ENCODE peak calls at places on chromosome 15, in seven cellular contexts. Y, L, W, R, H, E and P are unnamed samples.

GRCh38 chr15:60643490-60644040 is 164.6 kb upstream of the ICE2 start:
- DNase-seq in Y (no peak), L (no peak), W (no peak), R (no peak), H (no peak), E (no peak), P (no peak)

GRCh38 chr15:69390575-69390974 is 23.6 kb upstream of the KIF23 start:
- DNase-seq in Y (no peak), L (peak; percentile 28), W (peak; percentile 93), R (no peak), H (no peak), E (no peak), P (no peak)

GRCh38 chr15:55819397-55820034 is 76.6 kb upstream of the PRTG start:
- DNase-seq in Y (no peak), L (no peak), W (no peak), R (no peak), H (no peak), E (no peak), P (no peak)

GRCh38 chr15:61621146-61621545 is 392.0 kb upstream of the RORA start:
- DNase-seq in Y (no peak), L (no peak), W (no peak), R (peak; percentile 29), H (no peak), E (peak; percentile 39), P (no peak)

GRCh38 chr15:69782809-69783208 is 314.9 kb downstream of the TLE3 start:
- DNase-seq in Y (no peak), L (no peak), W (no peak), R (no peak), H (no peak), E (no peak), P (no peak)

GRCh38 chr15:61275901-61276300 is 46.8 kb upstream of the RORA start:
- DNase-seq in Y (no peak), L (no peak), W (no peak), R (no peak), H (no peak), E (peak; percentile 92), P (no peak)

GRCh38 chr15:45855210-45855906 is 220.5 kb downstream of the SQOR start:
- DNase-seq in Y (no peak), L (no peak), W (no peak), R (no peak), H (no peak), E (peak; percentile 29), P (no peak)

GRCh38 chr15:81544385-81544784 is 170.4 kb upstream of the TMC3 start:
- DNase-seq in Y (no peak), L (no peak), W (no peak), R (no peak), H (no peak), E (no peak), P (no peak)

GRCh38 chr15:55526559-55527036 is 18.6 kb upstream of the DNAAF4 start:
- DNase-seq in Y (peak; percentile 32), L (peak; percentile 35), W (peak; percentile 30), R (peak; percentile 27), H (no peak), E (peak; percentile 45), P (no peak)

GRCh38 chr15:72445426-72445825 is 28.7 kb upstream of the ARIH1 start:
- DNase-seq in Y (no peak), L (no peak), W (no peak), R (no peak), H (no peak), E (no peak), P (no peak)

GRCh38 chr15:58608711-58609110 is 140.8 kb downstream of the ADAM10 start:
- DNase-seq in Y (no peak), L (no peak), W (no peak), R (no peak), H (no peak), E (no peak), P (no peak)

GRCh38 chr15:101463265-101463664 is 26.2 kb downstream of the PCSK6 start:
- DNase-seq in Y (no peak), L (no peak), W (no peak), R (no peak), H (no peak), E (no peak), P (no peak)

GRCh38 chr15:95715919-95716318 is 614.6 kb upstream of the NR2F2 start:
- DNase-seq in Y (no peak), L (no peak), W (no peak), R (no peak), H (no peak), E (no peak), P (no peak)

GRCh38 chr15:52326758-52327157 is 31.2 kb upstream of the MYO5C start:
- DNase-seq in Y (no peak), L (no peak), W (no peak), R (no peak), H (no peak), E (no peak), P (no peak)

GRCh38 chr15:51754267-51754666 is 2.9 kb downstream of the TMOD2 start:
- DNase-seq in Y (no peak), L (no peak), W (no peak), R (no peak), H (no peak), E (no peak), P (no peak)

GRCh38 chr15:40420071-40420713 is 14.6 kb downstream of the IVD start:
- DNase-seq in Y (no peak), L (no peak), W (no peak), R (no peak), H (no peak), E (no peak), P (no peak)

GRCh38 chr15:56820333-56820732 is 87.0 kb upstream of the ZNF280D start:
- DNase-seq in Y (no peak), L (no peak), W (no peak), R (no peak), H (no peak), E (no peak), P (no peak)

GRCh38 chr15:68515371-68516095 is 63.3 kb upstream of the CORO2B start:
- DNase-seq in Y (no peak), L (no peak), W (no peak), R (no peak), H (no peak), E (no peak), P (no peak)

GRCh38 chr15:47196057-47196456 is 521.2 kb upstream of the SEMA6D start:
- DNase-seq in Y (peak; percentile 13), L (peak; percentile 81), W (peak; percentile 49), R (peak; percentile 83), H (peak; percentile 81), E (peak; percentile 90), P (no peak)

GRCh38 chr15:75389791-75390382 is 21.5 kb upstream of the MAN2C1 start:
- DNase-seq in Y (no peak), L (no peak), W (no peak), R (no peak), H (no peak), E (no peak), P (no peak)

GRCh38 chr15:96771035-96771434 is 440.5 kb downstream of the NR2F2 start:
- DNase-seq in Y (no peak), L (no peak), W (no peak), R (no peak), H (no peak), E (no peak), P (no peak)

GRCh38 chr15:75732206-75732808 is 19.7 kb upstream of the CSPG4 start:
- DNase-seq in Y (no peak), L (no peak), W (no peak), R (no peak), H (peak; percentile 66), E (no peak), P (no peak)

GRCh38 chr15:63156086-63156707 is 1.1 kb downstream of the RPS27L start:
- DNase-seq in Y (no peak), L (peak; percentile 51), W (no peak), R (no peak), H (no peak), E (no peak), P (no peak)

GRCh38 chr15:99006904-99007495 is 592 bp downstream of the PGPEP1L start:
- DNase-seq in Y (no peak), L (no peak), W (no peak), R (no peak), H (no peak), E (no peak), P (no peak)

GRCh38 chr15:32641517-32642059 is at the start of gene SCG5:
- DNase-seq in Y (no peak), L (no peak), W (no peak), R (no peak), H (no peak), E (peak; percentile 87), P (no peak)

GRCh38 chr15:62119224-62119925 is 45.7 kb downstream of the C2CD4B start:
- DNase-seq in Y (peak; percentile 44), L (peak; percentile 69), W (peak; percentile 68), R (no peak), H (no peak), E (no peak), P (no peak)

GRCh38 chr15:45401665-45402161 is 23.4 kb upstream of the GATM start:
- DNase-seq in Y (no peak), L (no peak), W (no peak), R (no peak), H (no peak), E (peak; percentile 47), P (no peak)